ENCODE peak calls at places on chromosomes 1 and 21, in nine cellular contexts. G is fibroblast of villous mesenchyme; D is hepatocyte; B is SK-N-SH; T is RWPE2; J is breast epithelium; K is thoracic aorta; Z is CD8-positive, alpha-beta T cell; O is heart left ventricle. R is an unnamed sample.
A peak's percentile ranks its signal among the peaks of the same experiment; 100 is the strongest.

GRCh38 chr1:168223681-168224515 is 1.9 kb upstream of the SFT2D2 start:
- DNase-seq in G (no peak), D (no peak), B (no peak), T (no peak), J (no peak), K (no peak), Z (no peak), O (no peak), R (peak; percentile 47)

GRCh38 chr1:25360596-25361581 is 22.8 kb downstream of the TMEM50A start:
- DNase-seq in G (peak; percentile 86), D (no peak), B (no peak), T (no peak), J (no peak), K (no peak), Z (no peak), O (no peak), R (peak; percentile 82)

GRCh38 chr21:32886339-32886738 is 114.8 kb upstream of the PAXBP1 start:
- DNase-seq in G (peak; percentile 20), D (no peak), B (no peak), T (no peak), J (no peak), K (no peak), Z (no peak), O (no peak), R (peak; percentile 4)

GRCh38 chr1:22753396-22754083 is 42.9 kb downstream of the EPHB2 start:
- DNase-seq in G (peak; percentile 73), D (no peak), B (peak; percentile 77), T (no peak), J (no peak), K (no peak), Z (no peak), O (peak; percentile 51), R (peak; percentile 94)

GRCh38 chr1:22702671-22703070 is 8.0 kb upstream of the EPHB2 start:
- DNase-seq in G (peak; percentile 8), D (no peak), B (no peak), T (no peak), J (no peak), K (no peak), Z (no peak), O (no peak), R (no peak)

GRCh38 chr1:166390406-166390805 is 223.6 kb upstream of the FAM78B start:
- DNase-seq in G (no peak), D (no peak), B (peak; percentile 15), T (no peak), J (no peak), K (no peak), Z (no peak), O (no peak), R (no peak)

GRCh38 chr1:11913291-11913690 is 12.9 kb downstream of the KIAA2013 start:
- DNase-seq in G (no peak), D (no peak), B (no peak), T (no peak), J (no peak), K (no peak), Z (no peak), O (no peak), R (no peak)

GRCh38 chr1:163035791-163036249 is 33.3 kb upstream of the RGS4 start:
- DNase-seq in G (peak; percentile 60), D (no peak), B (peak; percentile 2), T (peak; percentile 85), J (no peak), K (no peak), Z (no peak), O (no peak), R (peak; percentile 92)

GRCh38 chr1:167439301-167439988 is 78.9 kb downstream of the CD247 start:
- DNase-seq in G (peak; percentile 39), D (peak; percentile 75), B (peak; percentile 86), T (no peak), J (no peak), K (no peak), Z (no peak), O (no peak), R (peak; percentile 37)

GRCh38 chr1:182629674-182630073 is 25.5 kb upstream of the RGS16 start:
- DNase-seq in G (no peak), D (no peak), B (no peak), T (no peak), J (no peak), K (no peak), Z (peak; percentile 20), O (no peak), R (no peak)

GRCh38 chr1:77430966-77431735 is 149.3 kb downstream of the AK5 start:
- DNase-seq in G (peak; percentile 67), D (no peak), B (no peak), T (no peak), J (no peak), K (no peak), Z (no peak), O (no peak), R (no peak)

GRCh38 chr21:28540514-28540913 is 452.2 kb downstream of the LTN1 start:
- DNase-seq in G (peak; percentile 50), D (no peak), B (no peak), T (no peak), J (no peak), K (no peak), Z (no peak), O (no peak), R (peak; percentile 76)

GRCh38 chr1:95084317-95085176 is 11.8 kb upstream of the ALG14 start:
- DNase-seq in G (peak; percentile 35), D (peak; percentile 55), B (peak; percentile 61), T (no peak), J (no peak), K (no peak), Z (no peak), O (no peak), R (peak; percentile 55)

GRCh38 chr1:200527670-200528069 is 92.9 kb downstream of the KIF14 start:
- DNase-seq in G (no peak), D (no peak), B (no peak), T (no peak), J (no peak), K (no peak), Z (no peak), O (no peak), R (no peak)

GRCh38 chr1:179353546-179353945 is 12.2 kb upstream of the AXDND1 start:
- DNase-seq in G (peak; percentile 98), D (peak; percentile 33), B (no peak), T (no peak), J (no peak), K (peak; percentile 15), Z (no peak), O (no peak), R (peak; percentile 78)

GRCh38 chr1:54355931-54356679 is 50.1 kb downstream of the SSBP3 start:
- DNase-seq in G (peak; percentile 52), D (peak; percentile 60), B (peak; percentile 62), T (no peak), J (no peak), K (no peak), Z (no peak), O (no peak), R (no peak)

GRCh38 chr1:43438006-43438405 is 15.7 kb downstream of the HYI start:
- DNase-seq in G (no peak), D (no peak), B (no peak), T (no peak), J (no peak), K (no peak), Z (no peak), O (no peak), R (no peak)

DNA sequence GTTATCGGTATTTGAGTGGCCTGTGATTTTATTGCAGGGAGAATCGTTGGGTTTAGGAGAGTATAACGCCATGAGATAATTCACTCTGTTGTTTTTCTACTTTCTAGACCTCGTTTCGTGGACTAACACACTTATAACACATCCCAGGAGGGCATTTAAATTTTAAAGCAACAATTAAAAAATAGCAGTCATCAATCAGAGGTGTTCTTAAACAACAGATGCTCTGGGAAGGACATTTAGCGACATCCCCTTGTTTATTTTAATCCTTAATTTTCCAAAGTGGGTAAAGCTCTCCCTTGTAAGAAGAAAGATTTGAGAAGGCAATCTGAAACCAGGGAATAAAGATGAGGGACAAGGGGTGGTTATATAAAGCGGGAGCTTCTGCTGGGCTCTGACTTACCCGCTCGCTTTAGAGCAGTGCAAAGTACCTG is 4.9 kb downstream of the PBX1 start:
- DNase-seq in G (no peak), D (no peak), B (no peak), T (no peak), J (no peak), K (no peak), Z (no peak), O (no peak), R (peak; percentile 45)
- H3K4me3 ChIP-seq in G (peak overlapping the region; percentile 74), D (peak overlapping the region; percentile 20), B (no peak overlapping the region), T (peak overlapping the region; percentile 50), J (peak overlapping the region; percentile 90), K (peak overlapping the region; percentile 92), Z (no peak overlapping the region), O (no peak overlapping the region), R (peak overlapping the region; percentile 70)

DNA sequence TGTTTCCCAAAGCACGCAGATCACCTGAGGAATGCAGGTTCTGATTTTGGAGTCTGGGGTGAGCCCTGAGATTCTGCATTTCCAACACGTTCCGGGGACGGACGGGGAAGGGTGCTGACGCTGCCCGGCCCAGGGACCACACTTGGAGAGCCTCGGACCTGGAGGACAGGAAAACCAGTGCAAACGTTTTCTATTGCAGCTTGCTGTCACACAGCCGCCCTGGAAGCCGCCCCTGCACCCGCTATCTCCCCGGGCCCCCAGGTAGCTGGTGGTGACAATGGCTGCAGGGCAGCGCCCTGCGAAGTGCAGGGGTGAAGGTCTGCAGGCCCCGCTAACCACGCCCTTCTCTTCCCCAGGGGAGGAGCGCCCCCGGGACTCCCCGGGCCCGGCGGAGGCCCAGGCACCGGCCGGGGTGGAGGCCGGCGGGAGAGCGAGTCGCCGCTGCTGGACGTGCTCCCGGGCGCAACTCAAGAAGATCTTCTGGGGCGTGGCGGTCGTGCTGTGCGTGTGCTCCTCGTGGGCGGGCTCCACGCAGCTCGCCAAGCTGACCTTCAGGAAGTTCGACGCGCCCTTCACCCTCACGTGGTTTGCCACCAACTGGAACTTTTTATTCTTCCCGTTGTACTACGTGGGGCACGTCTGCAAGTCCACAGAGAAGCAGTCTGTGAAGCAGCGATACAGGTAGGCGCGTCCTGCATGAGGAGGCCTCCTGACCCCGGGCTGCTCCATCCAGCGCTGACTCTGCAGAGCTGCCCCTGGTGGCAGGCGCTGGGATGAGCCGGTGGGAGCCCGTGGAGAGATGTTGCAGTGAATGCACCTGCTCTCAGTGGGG is 142.0 kb upstream of the COA6 start:
- DNase-seq in G (no peak), D (no peak), B (no peak), T (no peak), J (no peak), K (no peak), Z (no peak), O (peak; percentile 56), R (no peak)
- TF ChIP-seq CTCF in G (peak; percentile 32), D (no peak), B (peak; percentile 13), T (no peak), J (no peak), K (no peak), Z (no peak), O (no peak), R (no peak)

DNA sequence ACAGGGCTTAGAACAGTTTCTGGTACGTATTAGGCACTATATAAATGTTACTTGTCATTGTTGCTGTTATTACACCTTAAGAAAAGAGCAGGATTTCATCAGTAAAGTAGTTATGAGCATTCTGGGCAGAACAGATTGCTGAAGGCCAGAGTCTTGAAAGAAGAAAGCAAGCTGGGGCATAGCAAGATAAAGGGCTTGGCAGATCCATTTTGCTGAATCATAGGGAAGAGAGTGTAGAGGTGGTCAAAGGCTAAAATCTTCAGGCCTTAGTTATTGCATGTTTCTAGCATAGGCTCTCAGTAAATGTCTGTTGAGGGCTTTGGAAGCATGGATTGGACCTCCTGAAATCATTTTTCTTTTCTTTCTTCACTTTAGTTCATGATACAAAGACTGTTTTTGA is 67.5 kb downstream of the PLA2G4A start:
- DNase-seq in G (peak; percentile 26), D (peak; percentile 8), B (no peak), T (no peak), J (no peak), K (no peak), Z (no peak), O (no peak), R (no peak)
- H3K4me3 ChIP-seq in G (no peak overlapping the region), D (no peak overlapping the region), B (no peak overlapping the region), T (no peak overlapping the region), J (no peak overlapping the region), K (no peak overlapping the region), Z (no peak overlapping the region), O (no peak overlapping the region), R (no peak overlapping the region)

GRCh38 chr1:151049458-151049857 is 1.9 kb downstream of the C1orf56 start:
- DNase-seq in G (no peak), D (no peak), B (no peak), T (no peak), J (no peak), K (no peak), Z (no peak), O (no peak), R (no peak)
- TF ChIP-seq CTCF in G (no peak), D (no peak), B (no peak), T (no peak), J (no peak), K (no peak), Z (no peak), O (no peak), R (no peak)

R was measured in fibroblast of mammary gland.